ENCODE peak calls at places on chromosomes 13 and 19, in four cellular contexts. I is keratinocyte, H is IMR-90, G is K562. F is an unnamed sample. For H3K9me1, the result is how much of the 10 kb centered on the place peaks cover.

GRCh38 chr13:67408823-67409222 is 178.7 kb upstream of the PCDH9 start:
- DNase-seq in G (no peak), H (no peak), I (no peak), F (no peak)

GRCh38 chr19:5907216-5907615 is 2.5 kb downstream of the VMAC start:
- DNase-seq in H (no peak), I (no peak), G (no peak), F (peak)

GRCh38 chr13:51999525-51999924 is 11.7 kb downstream of the ATP7B start:
- DNase-seq in H (peak), I (no peak), G (no peak), F (no peak)

GRCh38 chr19:36064829-36065228 is 10.1 kb downstream of the WDR62 start:
- DNase-seq in H (no peak), I (no peak), G (no peak), F (no peak)

GRCh38 chr13:48181482-48182145 is 51.4 kb upstream of the ITM2B start:
- DNase-seq in H (no peak), G (no peak), I (no peak), F (no peak)

GRCh38 chr19:46710687-46711086 is 6.2 kb downstream of the PRKD2 start:
- DNase-seq in G (peak), I (no peak), H (no peak), F (no peak)

GRCh38 chr13:104984296-104984818 is 1551.1 kb downstream of the EFNB2 start:
- DNase-seq in H (peak), G (no peak), I (no peak), F (peak)

GRCh38 chr19:1700733-1701663 is 48.6 kb upstream of the TCF3 start:
- DNase-seq in H (no peak), I (no peak), G (no peak), F (no peak)

GRCh38 chr13:113078895-113079720 is 26.5 kb upstream of the F7 start:
- DNase-seq in G (no peak), H (no peak), I (no peak), F (no peak)

GRCh38 chr13:45331123-45331619 is 9.8 kb downstream of the TPT1 start:
- DNase-seq in G (no peak), I (no peak), H (no peak), F (no peak)

GRCh38 chr19:47637550-47637949 is 28.6 kb downstream of the BICRA start:
- DNase-seq in I (no peak), H (no peak), G (no peak), F (no peak)

GRCh38 chr19:6222884-6223283 is 56.9 kb downstream of the MLLT1 start:
- DNase-seq in H (no peak), G (no peak), I (no peak), F (no peak)

GRCh38 chr13:40483601-40484000 is 182.8 kb downstream of the FOXO1 start:
- DNase-seq in H (no peak), G (no peak), I (no peak), F (no peak)

GRCh38 chr13:59946924-59947323 is 216.8 kb downstream of the DIAPH3 start:
- DNase-seq in I (no peak), G (no peak), H (peak), F (peak)

GRCh38 chr13:92994056-92994455 is 232.6 kb upstream of the GPC6 start:
- DNase-seq in I (peak), G (no peak), H (peak), F (no peak)

GRCh38 chr13:23510544-23510916 is 59.7 kb upstream of the TNFRSF19 start:
- DNase-seq in I (no peak), G (no peak), H (no peak), F (no peak)
- H3K9me1 ChIP-seq in I (under half), G (under half), H (under half), F (under half)

GRCh38 chr19:13209797-13210775 is 59.9 kb downstream of the IER2 start:
- DNase-seq in H (no peak), I (no peak), G (no peak), F (no peak)

GRCh38 chr19:13208131-13208963 is 58.1 kb downstream of the IER2 start:
- DNase-seq in H (peak), G (no peak), I (no peak), F (peak)

GRCh38 chr19:13210941-13211340 is 60.7 kb downstream of the IER2 start:
- DNase-seq in H (no peak), I (no peak), G (no peak), F (no peak)

GRCh38 chr19:13207237-13208130 is 57.3 kb downstream of the IER2 start:
- DNase-seq in H (no peak), I (no peak), G (no peak), F (no peak)

DNA sequence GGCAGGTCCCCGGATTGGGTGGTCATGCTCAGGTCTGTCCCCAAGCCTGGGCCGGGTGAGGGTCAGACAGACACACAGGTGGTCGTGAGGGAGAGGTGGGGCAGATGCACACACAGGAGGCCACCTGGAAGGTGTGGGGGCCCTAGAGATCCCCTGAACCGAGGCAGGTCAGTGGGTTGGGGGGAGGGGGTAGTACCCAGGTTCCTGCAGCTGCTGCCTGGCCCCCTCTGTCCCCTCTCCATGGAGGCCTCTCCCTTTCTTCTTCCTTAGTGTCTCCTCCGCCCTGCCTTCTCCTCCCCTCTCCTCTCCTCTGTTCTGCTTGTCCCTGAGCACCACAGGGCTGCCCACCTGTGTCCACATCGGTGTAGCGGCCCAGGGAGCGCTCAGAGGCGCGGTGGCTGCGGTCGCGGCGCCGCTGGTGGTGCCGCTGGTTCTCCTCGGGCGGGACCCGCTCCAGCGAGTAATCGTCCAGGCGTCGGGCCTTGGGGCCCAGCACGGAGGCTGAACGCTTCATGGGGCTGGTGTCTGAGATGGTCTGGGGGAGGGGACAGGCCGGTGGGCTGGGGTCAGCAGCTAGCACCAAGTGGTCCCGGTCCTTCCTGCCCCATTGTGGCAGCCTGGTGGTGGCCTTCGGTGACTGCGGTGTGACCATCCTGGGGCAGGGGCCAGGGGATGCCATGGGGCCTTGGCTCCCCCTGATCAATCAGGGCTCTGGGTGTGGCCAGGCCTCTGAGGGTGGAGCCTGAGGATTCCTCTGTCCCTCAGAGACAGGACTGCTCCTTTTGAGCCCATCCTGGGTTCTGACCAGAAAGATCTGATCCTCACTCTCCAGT is 59.0 kb downstream of the IER2 start:
- DNase-seq in H (no peak), G (no peak), I (no peak), F (no peak)
- H3K27ac ChIP-seq in H (no peak), G (no peak), I (no peak), F (no peak)

DNA sequence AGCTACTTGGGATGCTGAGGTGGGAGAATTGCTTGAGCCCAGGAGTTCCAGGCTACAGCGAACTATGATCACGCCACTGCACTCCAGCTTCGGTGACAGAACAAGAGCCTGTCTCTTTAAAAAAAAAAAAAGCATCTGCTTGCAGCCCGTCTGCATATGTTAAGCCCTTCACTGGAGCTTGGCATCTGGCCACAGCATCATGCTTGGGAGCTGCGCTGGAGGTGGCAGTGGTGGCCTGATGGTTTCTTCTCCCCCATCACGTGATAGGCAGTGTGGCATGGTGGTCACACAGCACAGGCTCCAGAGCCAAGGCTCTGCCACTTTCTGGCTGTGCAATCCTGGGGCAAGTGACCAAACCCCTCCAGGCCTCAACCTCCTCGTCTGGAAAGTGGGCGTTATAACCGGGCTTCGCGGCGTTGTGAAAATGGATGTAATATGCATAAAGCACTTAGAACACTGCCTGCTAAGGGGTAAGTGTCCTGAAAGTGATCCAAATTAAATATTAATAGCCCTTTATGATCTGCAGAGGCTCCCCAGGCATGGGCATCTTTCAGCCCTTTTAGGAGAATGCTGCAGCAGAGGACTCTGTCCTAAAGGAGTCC is 24.4 kb downstream of the MARK4 start:
- DNase-seq in I (no peak), G (no peak), H (peak), F (no peak)
- H3K9me1 ChIP-seq in I (under half), G (under half), H (under half), F (under half)

GRCh38 chr13:30874111-30874510 is 32.0 kb upstream of the MEDAG start:
- DNase-seq in G (no peak), H (no peak), I (no peak), F (no peak)
- H3K27ac ChIP-seq in G (no peak), H (peak), I (no peak), F (peak)

GRCh38 chr13:99555149-99555548 is 53.9 kb downstream of the TM9SF2 start:
- DNase-seq in I (no peak), G (no peak), H (no peak), F (no peak)
- H3K9me1 ChIP-seq in I (under half), G (under half), H (under half), F (under half)

GRCh38 chr13:110254751-110255553 is 52.0 kb downstream of the COL4A1 start:
- DNase-seq in I (no peak), H (peak), G (no peak), F (no peak)

GRCh38 chr13:110251227-110251791 is 55.6 kb downstream of the COL4A1 start:
- DNase-seq in I (no peak), G (no peak), H (no peak), F (no peak)

GRCh38 chr13:110256126-110256905 is 50.6 kb downstream of the COL4A1 start:
- DNase-seq in G (no peak), I (no peak), H (no peak), F (no peak)

GRCh38 chr13:110257408-110257807 is 49.5 kb downstream of the COL4A1 start:
- DNase-seq in I (no peak), H (no peak), G (no peak), F (no peak)

DNA sequence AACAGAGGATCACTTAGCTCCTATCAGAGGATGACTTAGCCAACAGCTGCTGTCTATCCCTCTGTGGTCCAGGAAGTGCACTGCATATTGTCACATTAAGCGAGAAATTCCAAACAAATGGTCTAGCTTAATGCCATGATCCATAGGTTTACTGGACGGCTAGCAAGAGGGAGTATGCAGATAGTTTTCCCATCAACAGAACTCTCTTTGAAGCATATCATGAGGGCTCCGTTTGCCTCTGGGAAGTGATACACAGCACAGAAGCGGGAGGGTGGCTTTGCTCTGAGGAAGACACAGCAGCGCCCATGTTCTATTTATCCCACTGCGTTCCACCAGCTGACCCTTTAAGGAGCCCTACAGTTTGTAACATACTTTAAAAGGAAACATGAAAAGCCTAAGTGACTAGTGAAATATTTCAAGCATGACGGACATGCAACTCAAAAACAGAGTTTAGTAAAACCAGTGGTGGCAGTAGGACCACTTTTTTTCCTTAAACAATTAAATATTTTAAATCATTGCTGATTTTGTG is 52.7 kb downstream of the COL4A1 start:
- DNase-seq in I (no peak), G (no peak), H (peak), F (no peak)
- H3K27ac ChIP-seq in I (no peak), G (no peak), H (peak), F (no peak)

DNA sequence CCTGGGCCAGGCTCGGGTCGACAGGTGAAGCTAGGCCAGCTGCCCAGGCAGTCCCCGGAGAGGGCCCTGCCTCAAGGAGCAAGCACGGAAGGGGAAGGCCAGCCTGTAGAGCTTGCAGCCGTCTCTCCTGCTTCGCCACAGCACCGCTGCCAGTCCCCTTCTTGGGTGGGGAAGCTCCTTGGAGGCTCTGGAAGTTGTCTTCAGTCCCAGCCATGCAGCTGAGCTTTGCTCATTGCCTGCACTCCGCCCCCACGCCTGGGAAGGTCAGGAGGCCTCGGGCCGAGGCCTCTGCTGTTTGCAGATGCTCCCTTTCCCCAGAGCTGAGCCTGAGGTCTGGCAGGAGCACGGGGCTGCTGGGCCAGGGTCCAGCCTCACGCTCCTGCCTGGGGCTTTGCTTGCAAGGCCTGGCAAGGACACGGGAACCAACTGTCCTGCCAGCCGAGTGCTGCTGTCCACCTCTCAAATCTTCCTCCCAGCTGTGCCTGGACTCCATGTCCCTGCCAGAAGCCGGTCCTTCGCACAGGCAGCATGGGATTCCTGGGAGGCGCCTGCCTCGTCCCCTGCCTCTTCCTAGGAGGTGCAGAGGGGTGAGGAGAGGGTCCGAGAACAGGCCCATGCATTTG is 13.3 kb downstream of the PLEKHF1 start:
- DNase-seq in G (peak), I (no peak), H (no peak), F (no peak)
- H3K9me1 ChIP-seq in G (under half), I (under half), H (under half), F (under half)

DNA sequence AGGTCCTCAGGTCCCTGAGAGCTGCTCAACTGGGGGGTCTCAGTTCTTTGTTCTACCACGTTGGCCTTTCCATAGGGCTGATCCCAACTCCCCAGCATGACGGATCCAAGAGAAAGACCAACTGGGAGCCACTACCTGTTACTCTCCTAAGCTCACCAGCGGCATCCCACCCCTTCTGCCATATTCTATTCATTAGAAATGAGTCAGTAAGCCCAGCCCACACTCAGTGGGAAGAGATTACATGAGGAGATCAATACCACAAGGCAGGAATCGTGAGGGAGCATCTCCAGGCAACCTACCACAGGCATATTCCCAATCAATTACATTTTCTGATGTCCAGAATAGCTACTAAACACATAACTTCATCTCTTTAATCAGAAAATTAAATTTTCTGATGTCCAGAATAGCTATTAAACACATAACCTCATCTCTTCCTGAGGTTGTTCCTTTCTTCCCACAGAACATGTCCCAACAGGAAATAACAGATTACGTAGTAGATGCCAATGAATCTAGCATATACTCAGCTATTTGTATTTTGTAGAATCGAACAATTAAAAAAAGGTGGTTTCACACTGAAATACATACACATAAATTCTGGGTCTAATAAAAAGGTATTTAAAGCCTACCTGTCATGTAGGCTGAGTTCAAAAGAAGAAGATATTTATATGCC is 708.1 kb upstream of the ARGLU1 start:
- DNase-seq in H (no peak), I (no peak), G (no peak), F (peak)
- H3K27ac ChIP-seq in H (no peak), I (no peak), G (no peak), F (peak)

GRCh38 chr13:107252428-107252827 is 684.5 kb upstream of the ARGLU1 start:
- DNase-seq in I (no peak), G (no peak), H (no peak), F (no peak)
- H3K9me1 ChIP-seq in I (under half), G (under half), H (under half), F (under half)

F was measured in endothelial cell of umbilical vein.